ENCODE peak calls at places on chromosomes 5 and 9, in five cellular contexts. P is neuronal stem cell; Z is effector memory CD4-positive, alpha-beta T cell; M is aorta; X is right cardiac atrium. V is an unnamed sample.

GRCh38 chr9:38065369-38066075 is 3.5 kb downstream of the SHB start:
- DNase-seq in M (no peak), P (no peak), Z (no peak), X (no peak), V (no peak)

GRCh38 chr9:34719021-34719768 is 9.3 kb upstream of the CCL21 start:
- DNase-seq in Z (no peak), X (no peak), P (no peak), M (no peak), V (no peak)

GRCh38 chr9:37262410-37262809 is 142.0 kb downstream of the ZCCHC7 start:
- DNase-seq in X (no peak), Z (no peak), P (no peak), M (no peak), V (peak)

GRCh38 chr5:32810812-32811211 is 99.7 kb downstream of the NPR3 start:
- DNase-seq in X (no peak), P (no peak), M (no peak), Z (no peak), V (no peak)

GRCh38 chr9:6109571-6109970 is 94.1 kb upstream of the RANBP6 start:
- DNase-seq in X (no peak), P (no peak), Z (no peak), M (no peak), V (no peak)

GRCh38 chr9:91048739-91049138 is 247.1 kb downstream of the SYK start:
- DNase-seq in M (no peak), Z (no peak), X (no peak), P (no peak), V (no peak)

GRCh38 chr5:13946111-13946510 is 1.6 kb upstream of the DNAH5 start:
- DNase-seq in P (no peak), M (no peak), X (no peak), Z (no peak), V (no peak)

GRCh38 chr9:79300153-79300552 is 271.6 kb upstream of the TLE4 start:
- DNase-seq in X (no peak), M (no peak), Z (no peak), P (no peak), V (no peak)

GRCh38 chr5:9056046-9056445 is 489.8 kb downstream of the SEMA5A start:
- DNase-seq in X (no peak), Z (no peak), P (no peak), M (no peak), V (no peak)

GRCh38 chr9:85940275-85940831 is 593 bp upstream of the NAA35 start:
- DNase-seq in Z (no peak), P (no peak), M (no peak), X (no peak), V (no peak)

GRCh38 chr9:129954868-129955550 is 88.0 kb downstream of the FNBP1 start:
- DNase-seq in P (no peak), M (no peak), Z (no peak), X (no peak), V (no peak)

GRCh38 chr5:178244566-178244965 is 12.0 kb upstream of the PHYKPL start:
- DNase-seq in X (no peak), P (no peak), Z (no peak), M (no peak), V (no peak)

GRCh38 chr5:140558542-140558941 is 1.3 kb upstream of the SRA1 start:
- DNase-seq in M (no peak), P (no peak), Z (no peak), X (no peak), V (no peak)

GRCh38 chr9:123998970-123999621 is 12.5 kb upstream of the LHX2 start:
- DNase-seq in M (no peak), P (peak), Z (no peak), X (no peak), V (peak)

GRCh38 chr9:77595426-77596051 is 52.6 kb downstream of the GNA14 start:
- DNase-seq in P (no peak), X (no peak), M (no peak), Z (no peak), V (no peak)

GRCh38 chr5:171321447-171321846 is 12.4 kb downstream of the TLX3 start:
- DNase-seq in X (no peak), Z (no peak), M (peak), P (no peak), V (no peak)

GRCh38 chr9:131481441-131482342 is 21.0 kb upstream of the POMT1 start:
- DNase-seq in Z (no peak), X (peak), P (no peak), M (no peak), V (no peak)

GRCh38 chr5:97888439-97888838 is 705.4 kb upstream of the RIOK2 start:
- DNase-seq in Z (no peak), P (no peak), X (no peak), M (no peak), V (no peak)

GRCh38 chr5:34660444-34660843 is 4.3 kb downstream of the RAI14 start:
- DNase-seq in P (no peak), M (no peak), X (no peak), Z (no peak), V (no peak)

GRCh38 chr9:98117984-98118639 is 910 bp downstream of the TRIM14 start:
- DNase-seq in M (no peak), P (no peak), X (no peak), Z (no peak), V (peak)

GRCh38 chr5:179766021-179766725 is 27.6 kb upstream of the LTC4S start:
- DNase-seq in X (peak), M (peak), Z (no peak), P (no peak), V (no peak)

GRCh38 chr9:4771788-4772187 is 21.0 kb upstream of the RCL1 start:
- DNase-seq in Z (no peak), X (no peak), M (no peak), P (no peak), V (no peak)

GRCh38 chr5:171367424-171368370 is 20.0 kb upstream of the NPM1 start:
- DNase-seq in M (no peak), X (no peak), Z (no peak), P (no peak), V (no peak)

GRCh38 chr5:51380603-51381207 is 2.5 kb upstream of the ISL1 start:
- DNase-seq in P (peak), X (no peak), Z (no peak), M (no peak), V (no peak)

GRCh38 chr5:79567926-79568549 is 44.2 kb upstream of the TENT2 start:
- DNase-seq in P (no peak), M (no peak), X (no peak), Z (no peak), V (no peak)

GRCh38 chr9:31394040-31394473 is 990.4 kb upstream of the ACO1 start:
- DNase-seq in P (no peak), X (no peak), M (no peak), Z (no peak), V (no peak)

GRCh38 chr5:39430461-39430860 is 5.7 kb upstream of the DAB2 start:
- DNase-seq in P (no peak), Z (no peak), X (no peak), M (no peak), V (no peak)

GRCh38 chr9:132546148-132547051 is 36.0 kb upstream of the BARHL1 start:
- DNase-seq in Z (no peak), X (peak), M (no peak), P (peak), V (peak)

GRCh38 chr5:56190500-56190899 is 42.6 kb downstream of the ANKRD55 start:
- DNase-seq in Z (no peak), P (no peak), M (peak), X (no peak), V (no peak)

GRCh38 chr9:12773562-12773961 is 1.3 kb upstream of the LURAP1L start:
- DNase-seq in Z (no peak), P (no peak), M (no peak), X (no peak), V (no peak)

GRCh38 chr9:16986441-16987387 is 116.2 kb upstream of the BNC2 start:
- DNase-seq in Z (no peak), P (no peak), M (peak), X (no peak), V (no peak)

GRCh38 chr5:38783011-38783551 is 62.7 kb upstream of the OSMR start:
- DNase-seq in P (no peak), Z (no peak), X (no peak), M (no peak), V (no peak)

DNA sequence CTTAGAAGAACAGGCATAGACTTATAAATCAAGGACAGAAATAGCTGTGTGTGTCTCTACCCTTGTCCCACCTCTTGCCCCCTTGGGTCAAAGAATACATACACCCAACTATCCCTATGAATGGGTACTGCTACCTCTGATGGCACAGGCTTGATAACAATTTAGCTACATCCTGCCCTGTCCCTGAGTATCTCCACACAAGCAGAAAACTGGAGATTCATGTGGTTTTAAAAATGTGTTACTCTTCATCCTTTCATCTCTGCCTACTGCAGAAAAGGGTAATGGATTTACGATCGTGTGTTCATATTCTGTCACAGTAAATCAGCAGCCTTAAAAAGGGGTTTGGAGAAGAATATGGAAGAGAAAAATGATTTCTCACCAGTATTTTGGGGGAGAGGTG is 49.2 kb upstream of the NREP start:
- DNase-seq in M (no peak), P (no peak), Z (no peak), X (no peak), V (no peak)
- H3K27ac ChIP-seq in M (no peak), P (no peak), Z (no peak), X (no peak), V (no peak)

GRCh38 chr9:93111371-93112115 is 15.5 kb downstream of the CARD19 start:
- DNase-seq in Z (no peak), M (peak), P (no peak), X (peak), V (no peak)

GRCh38 chr9:93112864-93113389 is 16.9 kb downstream of the CARD19 start:
- DNase-seq in M (peak), Z (no peak), X (peak), P (no peak), V (no peak)

GRCh38 chr9:93111001-93111370 is 15.0 kb downstream of the CARD19 start:
- DNase-seq in M (peak), X (peak), P (no peak), Z (no peak), V (no peak)

GRCh38 chr9:93110400-93110855 is 14.4 kb downstream of the CARD19 start:
- DNase-seq in P (no peak), M (peak), Z (no peak), X (peak), V (no peak)

GRCh38 chr9:93112116-93112863 is 16.3 kb downstream of the CARD19 start:
- DNase-seq in X (peak), M (peak), Z (no peak), P (no peak), V (no peak)
- H3K27ac ChIP-seq in X (no peak), M (no peak), Z (no peak), P (no peak), V (no peak)

GRCh38 chr5:15718411-15719178 is 218.6 kb downstream of the FBXL7 start:
- DNase-seq in P (no peak), M (no peak), Z (no peak), X (no peak), V (no peak)
- H3K27ac ChIP-seq in P (no peak), M (no peak), Z (no peak), X (no peak), V (peak)

DNA sequence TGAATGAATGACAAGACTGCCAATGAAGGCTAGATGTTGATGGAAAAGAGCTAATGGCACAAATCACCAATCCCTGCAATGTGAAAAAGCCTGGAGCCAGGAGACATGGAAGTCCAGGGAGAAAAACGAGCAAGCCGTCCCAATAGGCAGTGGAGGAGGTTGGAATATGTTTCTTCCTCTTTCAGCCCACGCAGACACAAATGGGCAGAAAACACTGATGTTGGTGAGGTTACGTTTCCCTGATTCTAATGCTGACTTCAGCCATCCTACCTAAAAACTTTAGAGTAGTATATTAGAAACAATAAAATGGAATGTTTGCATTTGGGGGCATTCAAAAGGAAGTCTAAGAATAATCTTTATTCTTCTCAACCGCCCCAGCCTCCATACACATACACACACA is 23.9 kb upstream of the KIF2A start:
- DNase-seq in X (no peak), P (no peak), Z (no peak), M (no peak), V (no peak)
- H3K27ac ChIP-seq in X (no peak), P (no peak), Z (no peak), M (no peak), V (no peak)

GRCh38 chr5:160174780-160175437 is 54.4 kb upstream of the FABP6 start:
- DNase-seq in M (no peak), Z (no peak), P (no peak), X (no peak), V (no peak)
- H3K27ac ChIP-seq in M (peak), Z (no peak), P (no peak), X (no peak), V (no peak)